ENCODE peak calls at places on chromosomes 5 and 9, in six cellular contexts. One of them, this sample, is unnamed.

GRCh38 chr5:168315991-168316578 is 24.6 kb downstream of the WWC1 start:
- DNase-seq in mesenteric fat pad: no peak
- DNase-seq in central memory CD4-positive, alpha-beta T cell: no peak
- DNase-seq in HT1080: no peak
- DNase-seq in HCEC 1CT: no peak
- DNase-seq in activated CD8-positive, alpha-beta memory T cell treated with anti-CD3 and anti-CD28 coated beads for 48 hours: no peak
- DNase-seq in this sample: no peak

GRCh38 chr9:137103206-137103999 is 11.1 kb downstream of the DPP7 start:
- DNase-seq in activated CD8-positive, alpha-beta memory T cell treated with anti-CD3 and anti-CD28 coated beads for 48 hours: no peak
- DNase-seq in mesenteric fat pad: no peak
- DNase-seq in central memory CD4-positive, alpha-beta T cell: no peak
- DNase-seq in HCEC 1CT: no peak
- DNase-seq in HT1080: no peak
- DNase-seq in this sample: no peak

GRCh38 chr5:65880673-65881072 is 45.7 kb upstream of the ERBIN start:
- DNase-seq in mesenteric fat pad: no peak
- DNase-seq in activated CD8-positive, alpha-beta memory T cell treated with anti-CD3 and anti-CD28 coated beads for 48 hours: no peak
- DNase-seq in HT1080: no peak
- DNase-seq in HCEC 1CT: no peak
- DNase-seq in central memory CD4-positive, alpha-beta T cell: no peak
- DNase-seq in this sample: peak; percentile 63

GRCh38 chr5:169300468-169301385 is at the start of gene SLIT3:
- DNase-seq in mesenteric fat pad: no peak
- DNase-seq in activated CD8-positive, alpha-beta memory T cell treated with anti-CD3 and anti-CD28 coated beads for 48 hours: no peak
- DNase-seq in HCEC 1CT: no peak
- DNase-seq in HT1080: no peak
- DNase-seq in central memory CD4-positive, alpha-beta T cell: no peak
- DNase-seq in this sample: peak; percentile 38

GRCh38 chr5:96408276-96408777 is 24.7 kb downstream of the PCSK1 start:
- DNase-seq in activated CD8-positive, alpha-beta memory T cell treated with anti-CD3 and anti-CD28 coated beads for 48 hours: no peak
- DNase-seq in HT1080: peak; percentile 68
- DNase-seq in central memory CD4-positive, alpha-beta T cell: no peak
- DNase-seq in mesenteric fat pad: no peak
- DNase-seq in HCEC 1CT: peak; percentile 66
- DNase-seq in this sample: peak; percentile 89

GRCh38 chr9:2570615-2571479 is 50.7 kb upstream of the VLDLR start:
- DNase-seq in activated CD8-positive, alpha-beta memory T cell treated with anti-CD3 and anti-CD28 coated beads for 48 hours: no peak
- DNase-seq in mesenteric fat pad: no peak
- DNase-seq in HT1080: peak; percentile 93
- DNase-seq in HCEC 1CT: peak; percentile 55
- DNase-seq in central memory CD4-positive, alpha-beta T cell: no peak
- DNase-seq in this sample: peak; percentile 80

GRCh38 chr5:163888366-163888765 is 382.9 kb downstream of the MAT2B start:
- DNase-seq in HCEC 1CT: no peak
- DNase-seq in mesenteric fat pad: no peak
- DNase-seq in HT1080: no peak
- DNase-seq in activated CD8-positive, alpha-beta memory T cell treated with anti-CD3 and anti-CD28 coated beads for 48 hours: no peak
- DNase-seq in central memory CD4-positive, alpha-beta T cell: no peak
- DNase-seq in this sample: peak; percentile 81

GRCh38 chr5:118808441-118808840 is 179.9 kb downstream of the DTWD2 start:
- DNase-seq in HCEC 1CT: no peak
- DNase-seq in mesenteric fat pad: no peak
- DNase-seq in central memory CD4-positive, alpha-beta T cell: no peak
- DNase-seq in HT1080: no peak
- DNase-seq in activated CD8-positive, alpha-beta memory T cell treated with anti-CD3 and anti-CD28 coated beads for 48 hours: no peak
- DNase-seq in this sample: no peak

GRCh38 chr5:136052692-136053335 is 24.0 kb downstream of the TGFBI start:
- DNase-seq in central memory CD4-positive, alpha-beta T cell: no peak
- DNase-seq in HT1080: no peak
- DNase-seq in mesenteric fat pad: no peak
- DNase-seq in HCEC 1CT: no peak
- DNase-seq in activated CD8-positive, alpha-beta memory T cell treated with anti-CD3 and anti-CD28 coated beads for 48 hours: no peak
- DNase-seq in this sample: no peak

GRCh38 chr5:101653996-101654395 is 642.1 kb downstream of the SLCO4C1 start:
- DNase-seq in HT1080: no peak
- DNase-seq in activated CD8-positive, alpha-beta memory T cell treated with anti-CD3 and anti-CD28 coated beads for 48 hours: no peak
- DNase-seq in central memory CD4-positive, alpha-beta T cell: no peak
- DNase-seq in mesenteric fat pad: no peak
- DNase-seq in HCEC 1CT: no peak
- DNase-seq in this sample: no peak

GRCh38 chr5:6158974-6159863 is 219.1 kb downstream of the MED10 start:
- DNase-seq in activated CD8-positive, alpha-beta memory T cell treated with anti-CD3 and anti-CD28 coated beads for 48 hours: no peak
- DNase-seq in mesenteric fat pad: no peak
- DNase-seq in HT1080: peak; percentile 97
- DNase-seq in HCEC 1CT: peak; percentile 97
- DNase-seq in central memory CD4-positive, alpha-beta T cell: no peak
- DNase-seq in this sample: peak; percentile 96

GRCh38 chr9:34929506-34930102 is 28.5 kb upstream of the PHF24 start:
- DNase-seq in HCEC 1CT: peak; percentile 11
- DNase-seq in mesenteric fat pad: no peak
- DNase-seq in HT1080: peak; percentile 6
- DNase-seq in central memory CD4-positive, alpha-beta T cell: no peak
- DNase-seq in activated CD8-positive, alpha-beta memory T cell treated with anti-CD3 and anti-CD28 coated beads for 48 hours: no peak
- DNase-seq in this sample: peak; percentile 35

GRCh38 chr5:8685704-8686103 is 816.8 kb downstream of the MTRR start:
- DNase-seq in HCEC 1CT: no peak
- DNase-seq in activated CD8-positive, alpha-beta memory T cell treated with anti-CD3 and anti-CD28 coated beads for 48 hours: no peak
- DNase-seq in central memory CD4-positive, alpha-beta T cell: no peak
- DNase-seq in HT1080: no peak
- DNase-seq in mesenteric fat pad: no peak
- DNase-seq in this sample: no peak

GRCh38 chr5:73748510-73749410 is 122.8 kb downstream of the ARHGEF28 start:
- DNase-seq in central memory CD4-positive, alpha-beta T cell: no peak
- DNase-seq in mesenteric fat pad: no peak
- DNase-seq in HCEC 1CT: peak; percentile 16
- DNase-seq in activated CD8-positive, alpha-beta memory T cell treated with anti-CD3 and anti-CD28 coated beads for 48 hours: no peak
- DNase-seq in HT1080: no peak
- DNase-seq in this sample: peak; percentile 70

GRCh38 chr9:100098887-100099721 is at the start of the genes ERP44 and INVS:
- DNase-seq in HCEC 1CT: peak; percentile 100
- DNase-seq in central memory CD4-positive, alpha-beta T cell: peak; percentile 96
- DNase-seq in activated CD8-positive, alpha-beta memory T cell treated with anti-CD3 and anti-CD28 coated beads for 48 hours: peak; percentile 85
- DNase-seq in HT1080: peak; percentile 99
- DNase-seq in mesenteric fat pad: peak; percentile 98
- DNase-seq in this sample: peak; percentile 100

GRCh38 chr5:173973614-173973969 is 15.4 kb upstream of the C5orf47 start:
- DNase-seq in HT1080: no peak
- DNase-seq in central memory CD4-positive, alpha-beta T cell: no peak
- DNase-seq in mesenteric fat pad: no peak
- DNase-seq in activated CD8-positive, alpha-beta memory T cell treated with anti-CD3 and anti-CD28 coated beads for 48 hours: no peak
- DNase-seq in HCEC 1CT: no peak
- DNase-seq in this sample: no peak

GRCh38 chr5:142287973-142288313 is 36.9 kb downstream of the SPRY4 start:
- DNase-seq in central memory CD4-positive, alpha-beta T cell: no peak
- DNase-seq in activated CD8-positive, alpha-beta memory T cell treated with anti-CD3 and anti-CD28 coated beads for 48 hours: no peak
- DNase-seq in HT1080: no peak
- DNase-seq in HCEC 1CT: no peak
- DNase-seq in mesenteric fat pad: no peak
- DNase-seq in this sample: no peak

GRCh38 chr9:129584136-129584535 is 36.8 kb downstream of the C9orf50 start:
- DNase-seq in central memory CD4-positive, alpha-beta T cell: peak; percentile 57
- DNase-seq in activated CD8-positive, alpha-beta memory T cell treated with anti-CD3 and anti-CD28 coated beads for 48 hours: no peak
- DNase-seq in HCEC 1CT: peak; percentile 64
- DNase-seq in mesenteric fat pad: no peak
- DNase-seq in HT1080: peak; percentile 74
- DNase-seq in this sample: peak; percentile 84

GRCh38 chr5:73370620-73371583 is 77.7 kb downstream of the FOXD1 start:
- DNase-seq in mesenteric fat pad: no peak
- DNase-seq in HT1080: peak; percentile 99
- DNase-seq in activated CD8-positive, alpha-beta memory T cell treated with anti-CD3 and anti-CD28 coated beads for 48 hours: no peak
- DNase-seq in central memory CD4-positive, alpha-beta T cell: no peak
- DNase-seq in HCEC 1CT: peak; percentile 98
- DNase-seq in this sample: peak; percentile 95

GRCh38 chr5:60374409-60374808 is 325.6 kb downstream of the DEPDC1B start:
- DNase-seq in HCEC 1CT: no peak
- DNase-seq in mesenteric fat pad: no peak
- DNase-seq in activated CD8-positive, alpha-beta memory T cell treated with anti-CD3 and anti-CD28 coated beads for 48 hours: no peak
- DNase-seq in HT1080: no peak
- DNase-seq in central memory CD4-positive, alpha-beta T cell: no peak
- DNase-seq in this sample: no peak

GRCh38 chr5:122629278-122629677 is 145.6 kb upstream of the SNX2 start:
- DNase-seq in central memory CD4-positive, alpha-beta T cell: no peak
- DNase-seq in mesenteric fat pad: no peak
- DNase-seq in HCEC 1CT: no peak
- DNase-seq in activated CD8-positive, alpha-beta memory T cell treated with anti-CD3 and anti-CD28 coated beads for 48 hours: no peak
- DNase-seq in HT1080: no peak
- DNase-seq in this sample: no peak

GRCh38 chr5:95440825-95441224 is 49.7 kb downstream of the FAM81B start:
- DNase-seq in HT1080: no peak
- DNase-seq in HCEC 1CT: no peak
- DNase-seq in activated CD8-positive, alpha-beta memory T cell treated with anti-CD3 and anti-CD28 coated beads for 48 hours: no peak
- DNase-seq in mesenteric fat pad: no peak
- DNase-seq in central memory CD4-positive, alpha-beta T cell: no peak
- DNase-seq in this sample: no peak

GRCh38 chr9:135490980-135491444 is 9.5 kb upstream of the MRPS2 start:
- DNase-seq in mesenteric fat pad: no peak
- DNase-seq in central memory CD4-positive, alpha-beta T cell: no peak
- DNase-seq in HCEC 1CT: no peak
- DNase-seq in HT1080: no peak
- DNase-seq in activated CD8-positive, alpha-beta memory T cell treated with anti-CD3 and anti-CD28 coated beads for 48 hours: no peak
- DNase-seq in this sample: no peak